ENCODE peak calls at places on chromosomes 11 and 22, in five cellular contexts. A is nephron progenitor cell, E is non-pigmented ciliary epithelial cell, L is A549, V is KG1. T is an unnamed sample.

GRCh38 chr11:26946209-26946828 is 47.6 kb upstream of the FIBIN start:
- DNase-seq in A (no peak), E (no peak), L (no peak), V (no peak), T (no peak)

GRCh38 chr11:13105237-13105844 is 96.2 kb downstream of the RASSF10 start:
- DNase-seq in A (no peak), E (no peak), L (no peak), V (no peak), T (no peak)

GRCh38 chr11:45663486-45664375 is 1.7 kb downstream of the CHST1 start:
- DNase-seq in A (no peak), E (no peak), L (no peak), V (no peak), T (no peak)

GRCh38 chr22:36759481-36760159 is 16.3 kb downstream of the IFT27 start:
- DNase-seq in A (no peak), E (no peak), L (no peak), V (no peak), T (peak)

GRCh38 chr22:35357883-35358621 is 22.8 kb upstream of the HMOX1 start:
- DNase-seq in A (no peak), E (no peak), L (peak), V (no peak), T (no peak)

GRCh38 chr22:41917906-41918791 is 3.3 kb upstream of the SHISA8 start:
- DNase-seq in A (no peak), E (peak), L (peak), V (no peak), T (no peak)

GRCh38 chr11:72773291-72773690 is 20.6 kb downstream of the STARD10 start:
- DNase-seq in A (no peak), E (peak), L (no peak), V (no peak), T (no peak)

GRCh38 chr11:123093686-123094085 is 31.8 kb upstream of the HSPA8 start:
- DNase-seq in A (no peak), E (no peak), L (no peak), V (no peak), T (no peak)

GRCh38 chr11:77140231-77140959 is 12.3 kb downstream of the MYO7A start:
- DNase-seq in A (peak), E (no peak), L (no peak), V (no peak), T (no peak)

GRCh38 chr11:19698493-19699292 is 13.9 kb upstream of the NAV2 start:
- DNase-seq in A (no peak), E (no peak), L (no peak), V (no peak), T (no peak)

GRCh38 chr11:91860661-91861060 is 364.0 kb upstream of the FAT3 start:
- DNase-seq in A (no peak), E (no peak), L (no peak), V (no peak), T (no peak)

GRCh38 chr11:17439316-17439782 is 37.3 kb downstream of the ABCC8 start:
- DNase-seq in A (peak), E (no peak), L (peak), V (no peak), T (no peak)

GRCh38 chr22:28464179-28464578 is 215.5 kb downstream of the TTC28 start:
- DNase-seq in A (no peak), E (no peak), L (no peak), V (no peak), T (no peak)

GRCh38 chr22:28074526-28074925 is 155.5 kb upstream of the PITPNB start:
- DNase-seq in A (no peak), E (no peak), L (no peak), V (no peak), T (no peak)

GRCh38 chr11:128181984-128182383 is 405.4 kb downstream of the ETS1 start:
- DNase-seq in A (no peak), E (no peak), L (no peak), V (no peak), T (no peak)

GRCh38 chr11:117055449-117055848 is 42.8 kb downstream of the SIK3 start:
- DNase-seq in A (no peak), E (no peak), L (no peak), V (no peak), T (no peak)

GRCh38 chr11:111602865-111603632 is 800 bp downstream of the SIK2 start:
- DNase-seq in A (no peak), E (no peak), L (peak), V (no peak), T (peak)

GRCh38 chr11:78202733-78203167 is 14.0 kb downstream of the USP35 start:
- DNase-seq in A (no peak), E (no peak), L (no peak), V (peak), T (no peak)

GRCh38 chr11:66289548-66290331 is 797 bp upstream of the YIF1A start:
- DNase-seq in A (peak), E (no peak), L (no peak), V (no peak), T (peak)

GRCh38 chr11:2877474-2877873 is 8.1 kb downstream of the CDKN1C start:
- DNase-seq in A (no peak), E (no peak), L (no peak), V (no peak), T (no peak)

GRCh38 chr22:21026783-21027692 is 5.3 kb downstream of the SLC7A4 start:
- DNase-seq in A (no peak), E (no peak), L (no peak), V (no peak), T (no peak)

GRCh38 chr11:62508336-62509058 is 38.1 kb downstream of the AHNAK start:
- DNase-seq in A (peak), E (no peak), L (peak), V (no peak), T (peak)

GRCh38 chr22:50665738-50666137 is 6.9 kb upstream of the SHANK3 start:
- DNase-seq in A (no peak), E (no peak), L (no peak), V (no peak), T (no peak)

GRCh38 chr11:46896719-46897406 is 21.5 kb downstream of the LRP4 start:
- DNase-seq in A (no peak), E (no peak), L (peak), V (no peak), T (peak)

GRCh38 chr22:45626198-45626651 is 45.4 kb upstream of the ATXN10 start:
- DNase-seq in A (no peak), E (no peak), L (peak), V (no peak), T (no peak)

GRCh38 chr22:26483439-26484359 is at the start of the genes HPS4 and SRRD:
- DNase-seq in A (peak), E (no peak), L (peak), V (peak), T (peak)

GRCh38 chr11:67298786-67299185 is 4.5 kb upstream of the SSH3 start:
- DNase-seq in A (no peak), E (no peak), L (no peak), V (no peak), T (no peak)

GRCh38 chr11:13963949-13964770 is 1.6 kb downstream of the SPON1 start:
- DNase-seq in A (peak), E (no peak), L (no peak), V (no peak), T (no peak)

GRCh38 chr11:109435121-109435742 is 13.2 kb downstream of the C11orf87 start:
- DNase-seq in A (no peak), E (no peak), L (no peak), V (no peak), T (no peak)

GRCh38 chr22:23086787-23087186 is 16.5 kb downstream of the GNAZ start:
- DNase-seq in A (no peak), E (no peak), L (no peak), V (no peak), T (no peak)

GRCh38 chr11:16843307-16843706 is 104.9 kb downstream of the C11orf58 start:
- DNase-seq in A (no peak), E (no peak), L (peak), V (no peak), T (peak)

GRCh38 chr22:49395617-49396016 is 432.1 kb downstream of the BRD1 start:
- DNase-seq in A (no peak), E (no peak), L (no peak), V (no peak), T (no peak)

GRCh38 chr22:27798526-27799333 is 2.8 kb downstream of the MN1 start:
- DNase-seq in A (peak), E (no peak), L (no peak), V (no peak), T (no peak)

GRCh38 chr11:93213622-93214021 is 15.8 kb upstream of the SLC36A4 start:
- DNase-seq in A (no peak), E (no peak), L (no peak), V (no peak), T (no peak)

GRCh38 chr11:122717264-122717867 is 61.8 kb downstream of the UBASH3B start:
- DNase-seq in A (no peak), E (no peak), L (no peak), V (peak), T (no peak)

GRCh38 chr11:110298298-110298765 is 1.9 kb upstream of the RDX start:
- DNase-seq in A (no peak), E (no peak), L (peak), V (no peak), T (no peak)

GRCh38 chr11:32154275-32154674 is 63.4 kb downstream of the RCN1 start:
- DNase-seq in A (no peak), E (no peak), L (peak), V (no peak), T (no peak)

GRCh38 chr11:130606781-130607511 is 158.5 kb downstream of the ADAMTS15 start:
- DNase-seq in A (peak), E (no peak), L (no peak), V (no peak), T (no peak)